ENCODE peak calls at places on chromosomes 3 and 15, in nine cellular contexts. One of them, this sample, is unnamed.

GRCh38 chr15:40782609-40783227 is 12.9 kb downstream of the C15orf62 start:
- DNase-seq in right lobe of liver: peak; percentile 81
- DNase-seq in heart left ventricle: no peak
- DNase-seq in body of pancreas: peak; percentile 84
- DNase-seq in H1: peak; percentile 64
- DNase-seq in uterus: peak; percentile 24
- DNase-seq in ascending aorta: no peak
- DNase-seq in MM.1S: peak; percentile 91
- DNase-seq in RWPE2: peak; percentile 93
- DNase-seq in this sample: peak; percentile 47

GRCh38 chr3:59425942-59426341 is 376.1 kb upstream of the CFAP20DC start:
- DNase-seq in right lobe of liver: no peak
- DNase-seq in heart left ventricle: no peak
- DNase-seq in body of pancreas: no peak
- DNase-seq in H1: no peak
- DNase-seq in uterus: no peak
- DNase-seq in ascending aorta: no peak
- DNase-seq in MM.1S: peak; percentile 17
- DNase-seq in RWPE2: no peak
- DNase-seq in this sample: no peak

GRCh38 chr3:19346734-19347133 is 198.4 kb downstream of the KCNH8 start:
- DNase-seq in right lobe of liver: no peak
- DNase-seq in heart left ventricle: no peak
- DNase-seq in body of pancreas: no peak
- DNase-seq in H1: no peak
- DNase-seq in uterus: no peak
- DNase-seq in ascending aorta: no peak
- DNase-seq in MM.1S: no peak
- DNase-seq in RWPE2: no peak
- DNase-seq in this sample: no peak

GRCh38 chr3:131840151-131840797 is 194.5 kb downstream of the CPNE4 start:
- DNase-seq in right lobe of liver: no peak
- DNase-seq in heart left ventricle: no peak
- DNase-seq in body of pancreas: no peak
- DNase-seq in H1: no peak
- DNase-seq in uterus: no peak
- DNase-seq in ascending aorta: no peak
- DNase-seq in MM.1S: no peak
- DNase-seq in RWPE2: no peak
- DNase-seq in this sample: no peak

GRCh38 chr3:15102256-15102655 is 3.3 kb upstream of the RBSN start:
- DNase-seq in right lobe of liver: peak; percentile 94
- DNase-seq in heart left ventricle: peak; percentile 93
- DNase-seq in body of pancreas: peak; percentile 56
- DNase-seq in H1: no peak
- DNase-seq in uterus: peak; percentile 21
- DNase-seq in ascending aorta: peak; percentile 91
- DNase-seq in MM.1S: no peak
- DNase-seq in RWPE2: no peak
- DNase-seq in this sample: peak; percentile 58

GRCh38 chr15:67244966-67245478 is 9.4 kb downstream of the AAGAB start:
- DNase-seq in right lobe of liver: no peak
- DNase-seq in heart left ventricle: no peak
- DNase-seq in body of pancreas: no peak
- DNase-seq in H1: no peak
- DNase-seq in uterus: no peak
- DNase-seq in ascending aorta: no peak
- DNase-seq in MM.1S: no peak
- DNase-seq in RWPE2: no peak
- DNase-seq in this sample: no peak

GRCh38 chr15:79896634-79897379 is at the start of gene MTHFS:
- DNase-seq in right lobe of liver: peak; percentile 90
- DNase-seq in heart left ventricle: peak; percentile 81
- DNase-seq in body of pancreas: peak; percentile 83
- DNase-seq in H1: peak; percentile 87
- DNase-seq in uterus: peak; percentile 50
- DNase-seq in ascending aorta: peak; percentile 78
- DNase-seq in MM.1S: peak; percentile 89
- DNase-seq in RWPE2: peak; percentile 89
- DNase-seq in this sample: peak; percentile 66

GRCh38 chr3:55207744-55208143 is 279.4 kb downstream of the WNT5A start:
- DNase-seq in right lobe of liver: no peak
- DNase-seq in heart left ventricle: no peak
- DNase-seq in body of pancreas: no peak
- DNase-seq in H1: no peak
- DNase-seq in uterus: no peak
- DNase-seq in ascending aorta: no peak
- DNase-seq in MM.1S: no peak
- DNase-seq in RWPE2: no peak
- DNase-seq in this sample: no peak

GRCh38 chr3:39250116-39250747 is 29.6 kb downstream of the CX3CR1 start:
- DNase-seq in right lobe of liver: no peak
- DNase-seq in heart left ventricle: no peak
- DNase-seq in body of pancreas: no peak
- DNase-seq in H1: no peak
- DNase-seq in uterus: no peak
- DNase-seq in ascending aorta: no peak
- DNase-seq in MM.1S: no peak
- DNase-seq in RWPE2: no peak
- DNase-seq in this sample: no peak

GRCh38 chr15:53759333-53759975 is at the start of gene WDR72:
- DNase-seq in right lobe of liver: peak; percentile 60
- DNase-seq in heart left ventricle: no peak
- DNase-seq in body of pancreas: peak; percentile 20
- DNase-seq in H1: peak; percentile 68
- DNase-seq in uterus: no peak
- DNase-seq in ascending aorta: no peak
- DNase-seq in MM.1S: peak; percentile 23
- DNase-seq in RWPE2: no peak
- DNase-seq in this sample: no peak

GRCh38 chr3:31955581-31955980 is 25.5 kb downstream of the OSBPL10 start:
- DNase-seq in right lobe of liver: no peak
- DNase-seq in heart left ventricle: no peak
- DNase-seq in body of pancreas: no peak
- DNase-seq in H1: peak; percentile 22
- DNase-seq in uterus: no peak
- DNase-seq in ascending aorta: no peak
- DNase-seq in MM.1S: peak; percentile 34
- DNase-seq in RWPE2: no peak
- DNase-seq in this sample: no peak

GRCh38 chr15:70127288-70127746 is 29.6 kb upstream of the TLE3 start:
- DNase-seq in right lobe of liver: no peak
- DNase-seq in heart left ventricle: peak; percentile 73
- DNase-seq in body of pancreas: peak; percentile 43
- DNase-seq in H1: no peak
- DNase-seq in uterus: no peak
- DNase-seq in ascending aorta: no peak
- DNase-seq in MM.1S: no peak
- DNase-seq in RWPE2: peak; percentile 52
- DNase-seq in this sample: no peak

GRCh38 chr15:83659011-83659811 is 5.3 kb downstream of the ADAMTSL3 start:
- DNase-seq in right lobe of liver: no peak
- DNase-seq in heart left ventricle: peak; percentile 51
- DNase-seq in body of pancreas: no peak
- DNase-seq in H1: no peak
- DNase-seq in uterus: peak; percentile 70
- DNase-seq in ascending aorta: no peak
- DNase-seq in MM.1S: no peak
- DNase-seq in RWPE2: no peak
- DNase-seq in this sample: no peak

GRCh38 chr15:39194431-39194830 is 386.4 kb upstream of the THBS1 start:
- DNase-seq in right lobe of liver: no peak
- DNase-seq in heart left ventricle: no peak
- DNase-seq in body of pancreas: no peak
- DNase-seq in H1: no peak
- DNase-seq in uterus: no peak
- DNase-seq in ascending aorta: no peak
- DNase-seq in MM.1S: no peak
- DNase-seq in RWPE2: no peak
- DNase-seq in this sample: no peak

GRCh38 chr15:30913761-30914160 is 10.0 kb downstream of the FAN1 start:
- DNase-seq in right lobe of liver: no peak
- DNase-seq in heart left ventricle: no peak
- DNase-seq in body of pancreas: no peak
- DNase-seq in H1: no peak
- DNase-seq in uterus: no peak
- DNase-seq in ascending aorta: no peak
- DNase-seq in MM.1S: no peak
- DNase-seq in RWPE2: no peak
- DNase-seq in this sample: no peak

GRCh38 chr3:190338717-190339116 is 16.5 kb upstream of the CLDN1 start:
- DNase-seq in right lobe of liver: peak; percentile 50
- DNase-seq in heart left ventricle: no peak
- DNase-seq in body of pancreas: no peak
- DNase-seq in H1: no peak
- DNase-seq in uterus: no peak
- DNase-seq in ascending aorta: no peak
- DNase-seq in MM.1S: no peak
- DNase-seq in RWPE2: no peak
- DNase-seq in this sample: no peak

GRCh38 chr3:143171141-143171651 is 51.6 kb downstream of the CHST2 start:
- DNase-seq in right lobe of liver: no peak
- DNase-seq in heart left ventricle: no peak
- DNase-seq in body of pancreas: no peak
- DNase-seq in H1: no peak
- DNase-seq in uterus: no peak
- DNase-seq in ascending aorta: no peak
- DNase-seq in MM.1S: peak; percentile 49
- DNase-seq in RWPE2: no peak
- DNase-seq in this sample: no peak

GRCh38 chr3:143172313-143173054 is 52.9 kb downstream of the CHST2 start:
- DNase-seq in right lobe of liver: no peak
- DNase-seq in heart left ventricle: no peak
- DNase-seq in body of pancreas: no peak
- DNase-seq in H1: no peak
- DNase-seq in uterus: no peak
- DNase-seq in ascending aorta: no peak
- DNase-seq in MM.1S: no peak
- DNase-seq in RWPE2: no peak
- DNase-seq in this sample: no peak

GRCh38 chr3:143173242-143173641 is 53.7 kb downstream of the CHST2 start:
- DNase-seq in right lobe of liver: no peak
- DNase-seq in heart left ventricle: no peak
- DNase-seq in body of pancreas: no peak
- DNase-seq in H1: no peak
- DNase-seq in uterus: no peak
- DNase-seq in ascending aorta: no peak
- DNase-seq in MM.1S: no peak
- DNase-seq in RWPE2: no peak
- DNase-seq in this sample: no peak

GRCh38 chr3:143170676-143171075 is 51.1 kb downstream of the CHST2 start:
- DNase-seq in right lobe of liver: no peak
- DNase-seq in heart left ventricle: no peak
- DNase-seq in body of pancreas: no peak
- DNase-seq in H1: no peak
- DNase-seq in uterus: no peak
- DNase-seq in ascending aorta: no peak
- DNase-seq in MM.1S: no peak
- DNase-seq in RWPE2: no peak
- DNase-seq in this sample: no peak

DNA sequence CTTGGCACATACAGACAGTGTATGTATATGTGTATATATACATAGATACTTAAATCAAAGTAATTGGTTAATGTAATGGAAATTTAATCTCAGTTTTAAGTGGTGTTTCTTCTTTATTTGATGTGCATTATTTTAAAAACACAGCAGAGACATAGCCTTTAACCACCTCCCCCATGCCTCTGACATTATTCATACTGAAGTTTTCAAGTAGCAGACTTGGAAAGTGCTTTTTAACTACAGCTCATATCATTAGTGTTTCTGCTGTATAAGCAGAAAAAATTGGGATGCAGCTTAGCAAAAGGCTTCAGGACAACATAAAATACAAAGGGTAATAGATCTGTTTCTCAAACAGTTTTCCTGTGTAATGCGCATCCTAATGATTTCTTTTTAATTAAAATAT is 52.1 kb downstream of the CHST2 start:
- DNase-seq in right lobe of liver: no peak
- DNase-seq in heart left ventricle: no peak
- DNase-seq in body of pancreas: no peak
- DNase-seq in H1: no peak
- DNase-seq in uterus: no peak
- DNase-seq in ascending aorta: no peak
- DNase-seq in MM.1S: no peak
- DNase-seq in RWPE2: no peak
- DNase-seq in this sample: no peak
- H3K27ac ChIP-seq in right lobe of liver: no peak overlapping the region
- H3K27ac ChIP-seq in heart left ventricle: no peak overlapping the region
- H3K27ac ChIP-seq in body of pancreas: no peak overlapping the region
- H3K27ac ChIP-seq in H1: no peak overlapping the region
- H3K27ac ChIP-seq in uterus: no peak overlapping the region
- H3K27ac ChIP-seq in ascending aorta: no peak overlapping the region
- H3K27ac ChIP-seq in MM.1S: no peak overlapping the region
- H3K27ac ChIP-seq in RWPE2: no peak overlapping the region
- H3K27ac ChIP-seq in this sample: no peak overlapping the region

GRCh38 chr15:99509686-99510461 is 55.9 kb upstream of the MEF2A start:
- DNase-seq in right lobe of liver: no peak
- DNase-seq in heart left ventricle: no peak
- DNase-seq in body of pancreas: no peak
- DNase-seq in H1: no peak
- DNase-seq in uterus: no peak
- DNase-seq in ascending aorta: no peak
- DNase-seq in MM.1S: no peak
- DNase-seq in RWPE2: no peak
- DNase-seq in this sample: no peak
- H3K27ac ChIP-seq in right lobe of liver: no peak overlapping the region
- H3K27ac ChIP-seq in heart left ventricle: no peak overlapping the region
- H3K27ac ChIP-seq in body of pancreas: peak overlapping the region; percentile 36
- H3K27ac ChIP-seq in H1: no peak overlapping the region
- H3K27ac ChIP-seq in uterus: no peak overlapping the region
- H3K27ac ChIP-seq in ascending aorta: peak overlapping the region; percentile 29
- H3K27ac ChIP-seq in MM.1S: no peak overlapping the region
- H3K27ac ChIP-seq in RWPE2: no peak overlapping the region
- H3K27ac ChIP-seq in this sample: peak overlapping the region; percentile 29

GRCh38 chr3:169324454-169324789 is 339.1 kb downstream of the MECOM start:
- DNase-seq in right lobe of liver: no peak
- DNase-seq in heart left ventricle: no peak
- DNase-seq in body of pancreas: no peak
- DNase-seq in H1: no peak
- DNase-seq in uterus: no peak
- DNase-seq in ascending aorta: no peak
- DNase-seq in MM.1S: no peak
- DNase-seq in RWPE2: no peak
- DNase-seq in this sample: no peak
- H3K27ac ChIP-seq in right lobe of liver: no peak overlapping the region
- H3K27ac ChIP-seq in heart left ventricle: no peak overlapping the region
- H3K27ac ChIP-seq in body of pancreas: no peak overlapping the region
- H3K27ac ChIP-seq in H1: no peak overlapping the region
- H3K27ac ChIP-seq in uterus: no peak overlapping the region
- H3K27ac ChIP-seq in ascending aorta: no peak overlapping the region
- H3K27ac ChIP-seq in MM.1S: no peak overlapping the region
- H3K27ac ChIP-seq in RWPE2: no peak overlapping the region
- H3K27ac ChIP-seq in this sample: peak overlapping the region; percentile 93

DNA sequence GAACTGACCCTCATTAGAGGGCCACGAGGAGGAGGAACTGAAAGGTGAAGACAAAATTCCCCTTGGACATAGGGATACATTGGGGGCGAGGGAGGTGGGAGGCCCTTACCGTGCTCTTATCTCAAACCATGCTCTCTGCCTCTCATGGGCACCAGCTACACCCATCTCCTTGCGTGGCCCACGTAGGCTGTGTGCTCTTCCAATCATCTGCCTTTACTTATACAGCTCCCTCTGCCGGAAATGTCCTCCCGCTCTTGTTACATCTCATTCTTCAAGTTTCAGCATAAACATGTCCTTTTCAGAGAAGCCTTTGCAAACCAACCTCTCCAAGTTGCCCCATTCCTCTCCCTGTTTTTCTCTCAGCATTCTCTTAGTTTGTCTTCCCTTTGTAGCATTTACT is 307.8 kb upstream of the PROK2 start:
- DNase-seq in right lobe of liver: no peak
- DNase-seq in heart left ventricle: no peak
- DNase-seq in body of pancreas: no peak
- DNase-seq in H1: no peak
- DNase-seq in uterus: no peak
- DNase-seq in ascending aorta: no peak
- DNase-seq in MM.1S: no peak
- DNase-seq in RWPE2: no peak
- DNase-seq in this sample: no peak
- H3K27ac ChIP-seq in right lobe of liver: no peak overlapping the region
- H3K27ac ChIP-seq in heart left ventricle: no peak overlapping the region
- H3K27ac ChIP-seq in body of pancreas: no peak overlapping the region
- H3K27ac ChIP-seq in H1: no peak overlapping the region
- H3K27ac ChIP-seq in uterus: no peak overlapping the region
- H3K27ac ChIP-seq in ascending aorta: no peak overlapping the region
- H3K27ac ChIP-seq in MM.1S: no peak overlapping the region
- H3K27ac ChIP-seq in RWPE2: no peak overlapping the region
- H3K27ac ChIP-seq in this sample: no peak overlapping the region